ENCODE peak calls at places on chromosome 6, in four cellular contexts. T is NCI-H1436, Q is globus pallidus, S is A549. V is an unnamed sample.

GRCh38 chr6:138592698-138593097 is 93.4 kb upstream of the NHSL1 start:
- DNase-seq in T (no peak), Q (no peak), S (no peak), V (no peak)

GRCh38 chr6:132937466-132937906 is 123.1 kb downstream of the RPS12 start:
- DNase-seq in T (peak; percentile 74), Q (peak; percentile 31), S (peak; percentile 8), V (peak; percentile 13)

GRCh38 chr6:87698618-87699017 is 3.4 kb downstream of the AKIRIN2 start:
- DNase-seq in T (no peak), Q (no peak), S (no peak), V (no peak)

GRCh38 chr6:41929918-41930317 is 8.6 kb downstream of the BYSL start:
- DNase-seq in T (no peak), Q (no peak), S (no peak), V (no peak)

GRCh38 chr6:159594750-159595117 is 98.3 kb downstream of the SOD2 start:
- DNase-seq in T (no peak), Q (no peak), S (peak; percentile 9), V (no peak)

GRCh38 chr6:36839819-36840379 is 655 bp upstream of the CPNE5 start:
- DNase-seq in T (peak; percentile 19), Q (no peak), S (peak; percentile 15), V (no peak)

GRCh38 chr6:161139766-161140553 is 133.9 kb downstream of the AGPAT4 start:
- DNase-seq in T (no peak), Q (no peak), S (no peak), V (no peak)

GRCh38 chr6:157613011-157613522 is 210.0 kb upstream of the SNX9 start:
- DNase-seq in T (no peak), Q (no peak), S (peak; percentile 83), V (no peak)

GRCh38 chr6:153024401-153025017 is 22.0 kb upstream of the MTRF1L start:
- DNase-seq in T (peak; percentile 40), Q (peak; percentile 47), S (peak; percentile 34), V (no peak)

GRCh38 chr6:52231411-52232127 is 12.7 kb downstream of the IL17F start:
- DNase-seq in T (no peak), Q (no peak), S (no peak), V (no peak)

GRCh38 chr6:30076333-30076732 is 764 bp upstream of the RNF39 start:
- DNase-seq in T (no peak), Q (no peak), S (no peak), V (no peak)

GRCh38 chr6:111031151-111031550 is 49.3 kb downstream of the RPF2 start:
- DNase-seq in T (no peak), Q (no peak), S (no peak), V (no peak)

GRCh38 chr6:159415540-159415939 is 246.3 kb downstream of the FNDC1 start:
- DNase-seq in T (no peak), Q (no peak), S (no peak), V (no peak)

GRCh38 chr6:135938588-135939215 is 87.2 kb downstream of the PDE7B start:
- DNase-seq in T (no peak), Q (peak; percentile 33), S (no peak), V (no peak)

GRCh38 chr6:161319231-161319630 is 45.4 kb upstream of the AGPAT4 start:
- DNase-seq in T (no peak), Q (peak; percentile 98), S (no peak), V (no peak)

GRCh38 chr6:36098920-36099647 is 31.2 kb upstream of the MAPK13 start:
- DNase-seq in T (no peak), Q (no peak), S (no peak), V (no peak)

GRCh38 chr6:71107935-71108420 is 151.1 kb upstream of the B3GAT2 start:
- DNase-seq in T (no peak), Q (peak; percentile 18), S (no peak), V (no peak)

GRCh38 chr6:122265755-122266154 is 133.7 kb upstream of the HSF2 start:
- DNase-seq in T (no peak), Q (no peak), S (no peak), V (no peak)

GRCh38 chr6:149221774-149222070 is 95.8 kb upstream of the TAB2 start:
- DNase-seq in T (no peak), Q (no peak), S (no peak), V (no peak)

GRCh38 chr6:29995346-29995777 is 53.0 kb downstream of the HLA-A start:
- DNase-seq in T (no peak), Q (no peak), S (no peak), V (no peak)

V was measured in NCI-H187 treated with DMSO at 0.1 percent for 48 hours.